ENCODE peak calls at places on chromosomes 5 and 9, in six cellular contexts. One of them, this sample, is unnamed.

GRCh38 chr5:131379071-131379538 is 115.3 kb downstream of the CDC42SE2 start:
- DNase-seq in neural crest cell: no peak
- DNase-seq in hepatocyte: no peak
- DNase-seq in PC-3: no peak
- DNase-seq in cardiac fibroblast: peak; percentile 58
- DNase-seq in HT-29: peak; percentile 14
- DNase-seq in this sample: no peak

GRCh38 chr5:146101646-146102045 is 3.7 kb downstream of the PLAC8L1 start:
- DNase-seq in HT-29: no peak
- DNase-seq in neural crest cell: no peak
- DNase-seq in cardiac fibroblast: no peak
- DNase-seq in hepatocyte: no peak
- DNase-seq in PC-3: no peak
- DNase-seq in this sample: no peak

GRCh38 chr9:22342489-22343217 is 104.0 kb upstream of the DMRTA1 start:
- DNase-seq in HT-29: no peak
- DNase-seq in cardiac fibroblast: peak; percentile 74
- DNase-seq in PC-3: peak; percentile 88
- DNase-seq in neural crest cell: no peak
- DNase-seq in hepatocyte: no peak
- DNase-seq in this sample: peak; percentile 42

GRCh38 chr9:97140566-97140965 is 101.6 kb upstream of the CTSV start:
- DNase-seq in PC-3: no peak
- DNase-seq in cardiac fibroblast: no peak
- DNase-seq in HT-29: no peak
- DNase-seq in hepatocyte: no peak
- DNase-seq in neural crest cell: no peak
- DNase-seq in this sample: no peak

GRCh38 chr9:137064027-137064879 is 6.1 kb downstream of the SAPCD2 start:
- DNase-seq in neural crest cell: peak; percentile 79
- DNase-seq in hepatocyte: peak; percentile 71
- DNase-seq in HT-29: peak; percentile 67
- DNase-seq in PC-3: peak; percentile 46
- DNase-seq in cardiac fibroblast: peak; percentile 50
- DNase-seq in this sample: no peak

GRCh38 chr5:158943057-158943456 is 156.7 kb downstream of the EBF1 start:
- DNase-seq in HT-29: no peak
- DNase-seq in neural crest cell: no peak
- DNase-seq in hepatocyte: peak; percentile 28
- DNase-seq in cardiac fibroblast: peak; percentile 96
- DNase-seq in PC-3: peak; percentile 91
- DNase-seq in this sample: peak; percentile 78

GRCh38 chr5:7018144-7018543 is 304.9 kb downstream of the TENT4A start:
- DNase-seq in neural crest cell: no peak
- DNase-seq in cardiac fibroblast: no peak
- DNase-seq in PC-3: no peak
- DNase-seq in hepatocyte: no peak
- DNase-seq in HT-29: no peak
- DNase-seq in this sample: no peak

GRCh38 chr5:96081276-96081858 is 119.7 kb upstream of the ELL2 start:
- DNase-seq in hepatocyte: no peak
- DNase-seq in cardiac fibroblast: peak; percentile 37
- DNase-seq in HT-29: no peak
- DNase-seq in PC-3: no peak
- DNase-seq in neural crest cell: no peak
- DNase-seq in this sample: no peak

GRCh38 chr5:169609716-169610115 is 26.1 kb downstream of the SPDL1 start:
- DNase-seq in PC-3: no peak
- DNase-seq in cardiac fibroblast: no peak
- DNase-seq in neural crest cell: no peak
- DNase-seq in hepatocyte: no peak
- DNase-seq in HT-29: no peak
- DNase-seq in this sample: no peak

GRCh38 chr5:65142511-65143011 is 339.2 kb downstream of the ADAMTS6 start:
- DNase-seq in neural crest cell: no peak
- DNase-seq in cardiac fibroblast: peak; percentile 71
- DNase-seq in HT-29: no peak
- DNase-seq in PC-3: peak; percentile 37
- DNase-seq in hepatocyte: peak; percentile 22
- DNase-seq in this sample: no peak

GRCh38 chr9:69946800-69947437 is 96.7 kb upstream of the MAMDC2 start:
- DNase-seq in hepatocyte: peak; percentile 30
- DNase-seq in neural crest cell: no peak
- DNase-seq in HT-29: peak; percentile 31
- DNase-seq in cardiac fibroblast: peak; percentile 96
- DNase-seq in PC-3: peak; percentile 73
- DNase-seq in this sample: peak; percentile 69

GRCh38 chr5:5494489-5495402 is 72.3 kb downstream of the ICE1 start:
- DNase-seq in PC-3: peak; percentile 45
- DNase-seq in cardiac fibroblast: peak; percentile 51
- DNase-seq in HT-29: peak; percentile 43
- DNase-seq in hepatocyte: peak; percentile 78
- DNase-seq in neural crest cell: peak; percentile 44
- DNase-seq in this sample: peak; percentile 17

GRCh38 chr5:32027717-32028321 is 146.3 kb downstream of the GOLPH3 start:
- DNase-seq in neural crest cell: no peak
- DNase-seq in HT-29: no peak
- DNase-seq in cardiac fibroblast: peak; percentile 100
- DNase-seq in hepatocyte: peak; percentile 84
- DNase-seq in PC-3: peak; percentile 92
- DNase-seq in this sample: peak; percentile 91

GRCh38 chr5:170483701-170484458 is 19.9 kb upstream of the KCNIP1 start:
- DNase-seq in HT-29: peak; percentile 30
- DNase-seq in hepatocyte: peak; percentile 60
- DNase-seq in neural crest cell: no peak
- DNase-seq in PC-3: peak; percentile 21
- DNase-seq in cardiac fibroblast: peak; percentile 30
- DNase-seq in this sample: peak; percentile 55

GRCh38 chr9:37676411-37676830 is 25.7 kb downstream of the FRMPD1 start:
- DNase-seq in HT-29: no peak
- DNase-seq in neural crest cell: no peak
- DNase-seq in hepatocyte: no peak
- DNase-seq in cardiac fibroblast: no peak
- DNase-seq in PC-3: no peak
- DNase-seq in this sample: no peak

GRCh38 chr9:136399176-136400037 is 563 bp downstream of the SNAPC4 start:
- DNase-seq in HT-29: peak; percentile 22
- DNase-seq in PC-3: peak; percentile 22
- DNase-seq in cardiac fibroblast: peak; percentile 24
- DNase-seq in hepatocyte: peak; percentile 67
- DNase-seq in neural crest cell: peak; percentile 6
- DNase-seq in this sample: peak; percentile 26

GRCh38 chr9:134630393-134630790 is 11.2 kb upstream of the COL5A1 start:
- DNase-seq in HT-29: no peak
- DNase-seq in neural crest cell: no peak
- DNase-seq in cardiac fibroblast: no peak
- DNase-seq in hepatocyte: no peak
- DNase-seq in PC-3: no peak
- DNase-seq in this sample: no peak

GRCh38 chr9:93673271-93673843 is 97.0 kb downstream of the PHF2 start:
- DNase-seq in neural crest cell: peak; percentile 30
- DNase-seq in hepatocyte: no peak
- DNase-seq in HT-29: no peak
- DNase-seq in cardiac fibroblast: no peak
- DNase-seq in PC-3: no peak
- DNase-seq in this sample: no peak